ENCODE peak calls at places on chromosomes 3 and 15, in eight cellular contexts. Q is T-helper 17 cell; C is fibroblast of gingiva; T is naive thymus-derived CD8-positive, alpha-beta T cell; V is heart right ventricle; H is amniotic stem cell; I is SW480; N is hippocampal formation. F is an unnamed sample.

GRCh38 chr3:79005084-79005483 is 762.7 kb downstream of the ROBO1 start:
- DNase-seq in Q (no peak), C (no peak), T (no peak), V (no peak), H (no peak), I (no peak), N (no peak), F (no peak)

GRCh38 chr15:59104602-59104911 is 389 bp upstream of the CCNB2 start:
- DNase-seq in Q (no peak), C (no peak), T (no peak), V (no peak), H (no peak), I (no peak), N (no peak), F (no peak)

GRCh38 chr15:55496716-55497115 is 11.3 kb downstream of the DNAAF4 start:
- DNase-seq in Q (no peak), C (no peak), T (no peak), V (no peak), H (no peak), I (no peak), N (no peak), F (no peak)

GRCh38 chr15:77022646-77023575 is 28.0 kb downstream of the PSTPIP1 start:
- DNase-seq in Q (no peak), C (no peak), T (no peak), V (no peak), H (no peak), I (no peak), N (no peak), F (peak; percentile 18)

GRCh38 chr3:45434996-45435395 is 46.6 kb downstream of the LARS2 start:
- DNase-seq in Q (no peak), C (no peak), T (no peak), V (no peak), H (no peak), I (no peak), N (no peak), F (no peak)

GRCh38 chr3:115623414-115623868 is at the start of gene GAP43:
- DNase-seq in Q (no peak), C (peak; percentile 77), T (no peak), V (peak; percentile 15), H (peak; percentile 70), I (peak; percentile 50), N (no peak), F (peak; percentile 85)

GRCh38 chr3:181713300-181713647 is 1.5 kb downstream of the SOX2 start:
- DNase-seq in Q (no peak), C (no peak), T (no peak), V (no peak), H (no peak), I (no peak), N (no peak), F (no peak)

GRCh38 chr15:37698679-37699078 is 235.8 kb upstream of the TMCO5A start:
- DNase-seq in Q (no peak), C (peak; percentile 2), T (no peak), V (no peak), H (no peak), I (no peak), N (no peak), F (no peak)

GRCh38 chr15:70226337-70226980 is 128.7 kb upstream of the TLE3 start:
- DNase-seq in Q (no peak), C (no peak), T (no peak), V (no peak), H (no peak), I (no peak), N (no peak), F (no peak)

GRCh38 chr15:66621491-66622467 is 56.0 kb upstream of the LCTL start:
- DNase-seq in Q (no peak), C (no peak), T (no peak), V (no peak), H (no peak), I (no peak), N (no peak), F (peak; percentile 71)

GRCh38 chr3:32686713-32687112 is 1.7 kb downstream of the CNOT10 start:
- DNase-seq in Q (no peak), C (no peak), T (no peak), V (no peak), H (no peak), I (no peak), N (no peak), F (no peak)

GRCh38 chr15:85582719-85583089 is 202.3 kb downstream of the AKAP13 start:
- DNase-seq in Q (peak; percentile 55), C (no peak), T (peak; percentile 66), V (peak; percentile 40), H (no peak), I (no peak), N (no peak), F (no peak)

GRCh38 chr3:141250828-141251227 is 19.2 kb downstream of the PXYLP1 start:
- DNase-seq in Q (no peak), C (no peak), T (no peak), V (no peak), H (no peak), I (no peak), N (no peak), F (no peak)

GRCh38 chr3:99128740-99129505 is 227.4 kb upstream of the DCBLD2 start:
- DNase-seq in Q (no peak), C (peak; percentile 93), T (no peak), V (no peak), H (peak; percentile 85), I (no peak), N (peak; percentile 13), F (no peak)

GRCh38 chr3:119664370-119664769 is 4.0 kb upstream of the POPDC2 start:
- DNase-seq in Q (no peak), C (no peak), T (no peak), V (no peak), H (no peak), I (no peak), N (no peak), F (no peak)

GRCh38 chr3:187802928-187803259 is 57.6 kb upstream of the BCL6 start:
- DNase-seq in Q (peak; percentile 7), C (no peak), T (no peak), V (no peak), H (no peak), I (no peak), N (no peak), F (no peak)

GRCh38 chr15:90531147-90531546 is 1.4 kb downstream of the CRTC3 start:
- DNase-seq in Q (no peak), C (no peak), T (no peak), V (no peak), H (no peak), I (no peak), N (peak; percentile 4), F (no peak)

GRCh38 chr3:46482632-46483311 is 15.0 kb upstream of the RTP3 start:
- DNase-seq in Q (no peak), C (peak; percentile 11), T (no peak), V (no peak), H (no peak), I (peak; percentile 62), N (no peak), F (no peak)

GRCh38 chr3:46280105-46280797 is 38.0 kb downstream of the CCR3 start:
- DNase-seq in Q (no peak), C (no peak), T (peak; percentile 18), V (no peak), H (no peak), I (no peak), N (no peak), F (no peak)

GRCh38 chr3:61820306-61820992 is 259.1 kb downstream of the PTPRG start:
- DNase-seq in Q (no peak), C (no peak), T (no peak), V (no peak), H (no peak), I (no peak), N (no peak), F (no peak)

F was measured in H9.